ENCODE peak calls at places on chromosomes 7 and 10, in six cellular contexts. X is stimulated activated CD4-positive, alpha-beta T cell treated with anti-CD3 and anti-CD28 coated beads, Interleukin-1b, Interleukin-23, amount 100 ng/mL, for 1 hour; S is substantia nigra; Q is left ventricle myocardium superior; T is bronchial epithelial cell; F is astrocyte of the spinal cord. G is an unnamed sample.

GRCh38 chr10:107434854-107435253 is 270.3 kb upstream of the SORCS1 start:
- DNase-seq in T (no peak), S (no peak), X (no peak), Q (no peak), F (no peak), G (no peak)

GRCh38 chr7:17719998-17720397 is 220.3 kb downstream of the SNX13 start:
- DNase-seq in X (no peak), S (no peak), T (peak), Q (no peak), F (no peak), G (no peak)

GRCh38 chr10:15123749-15124184 is 26.6 kb downstream of the RPP38 start:
- DNase-seq in Q (no peak), X (no peak), T (peak), S (no peak), F (peak), G (no peak)

GRCh38 chr10:72126872-72127232 is 38.5 kb upstream of the SPOCK2 start:
- DNase-seq in X (no peak), F (no peak), S (no peak), T (no peak), Q (no peak), G (no peak)

GRCh38 chr7:110204527-110204926 is 886.4 kb upstream of the LRRN3 start:
- DNase-seq in F (no peak), X (no peak), T (peak), S (no peak), Q (no peak), G (no peak)

GRCh38 chr7:43906327-43907010 is at the start of gene URGCP:
- DNase-seq in S (no peak), F (peak), Q (peak), T (peak), X (peak), G (peak)

GRCh38 chr7:152136623-152137022 is 111.1 kb downstream of the GALNT11 start:
- DNase-seq in S (no peak), F (peak), T (no peak), X (no peak), Q (no peak), G (no peak)

GRCh38 chr10:86361134-86362128 is 5.2 kb downstream of the GRID1 start:
- DNase-seq in T (no peak), F (no peak), Q (peak), X (no peak), S (no peak), G (no peak)

GRCh38 chr7:45940939-45941338 is 19.9 kb upstream of the IGFBP3 start:
- DNase-seq in X (no peak), F (no peak), T (no peak), S (no peak), Q (no peak), G (no peak)

GRCh38 chr10:95787447-95787846 is 31.5 kb downstream of the ENTPD1 start:
- DNase-seq in F (no peak), Q (no peak), T (no peak), X (no peak), S (no peak), G (no peak)

GRCh38 chr7:158362912-158363905 is 224.4 kb downstream of the PTPRN2 start:
- DNase-seq in T (no peak), Q (peak), X (no peak), F (no peak), S (no peak), G (peak)

GRCh38 chr10:123135415-123136141 is at the start of gene HMX3:
- DNase-seq in T (no peak), X (no peak), Q (no peak), S (no peak), F (no peak), G (no peak)

GRCh38 chr7:90680496-90680895 is 84.4 kb downstream of the CDK14 start:
- DNase-seq in Q (no peak), X (no peak), S (no peak), F (no peak), T (no peak), G (no peak)

GRCh38 chr7:128404143-128404681 is 5.6 kb downstream of the IMPDH1 start:
- DNase-seq in T (peak), X (no peak), F (no peak), S (no peak), Q (no peak), G (no peak)

GRCh38 chr7:84536256-84536870 is 341.8 kb upstream of the SEMA3A start:
- DNase-seq in F (no peak), Q (no peak), S (no peak), T (peak), X (no peak), G (no peak)

GRCh38 chr7:69837387-69838068 is 239.3 kb downstream of the AUTS2 start:
- DNase-seq in F (peak), Q (no peak), X (no peak), T (no peak), S (no peak), G (no peak)

GRCh38 chr7:75795831-75796285 is 17.7 kb downstream of the CCL24 start:
- DNase-seq in Q (peak), S (no peak), X (no peak), F (no peak), T (no peak), G (no peak)

GRCh38 chr7:89731751-89732150 is 422.5 kb upstream of the STEAP1 start:
- DNase-seq in X (no peak), S (no peak), F (no peak), Q (no peak), T (no peak), G (no peak)

GRCh38 chr7:106452031-106452851 is 167.5 kb upstream of the NAMPT start:
- DNase-seq in S (no peak), Q (no peak), F (no peak), X (no peak), T (peak), G (no peak)

GRCh38 chr7:66348531-66348930 is 143.4 kb downstream of the TPST1 start:
- DNase-seq in Q (no peak), S (no peak), F (peak), X (no peak), T (no peak), G (no peak)

GRCh38 chr7:141500608-141501007 is 50.6 kb upstream of the AGK start:
- DNase-seq in S (no peak), T (no peak), F (no peak), X (no peak), Q (no peak), G (no peak)

GRCh38 chr7:87712571-87712970 is 84.4 kb downstream of the RUNDC3B start:
- DNase-seq in S (no peak), F (peak), X (no peak), T (peak), Q (no peak), G (no peak)

GRCh38 chr10:11338160-11338844 is 273.1 kb downstream of the USP6NL start:
- DNase-seq in F (no peak), T (no peak), X (no peak), S (no peak), Q (no peak), G (no peak)

GRCh38 chr7:70599446-70600190 is 532.3 kb upstream of the GALNT17 start:
- DNase-seq in T (peak), F (no peak), X (no peak), S (no peak), Q (no peak), G (peak)

G was measured in Peyer's patch.